ENCODE peak calls at places on chromosomes 13 and 19, in five cellular contexts. H, J, W, O and E are unnamed samples.

GRCh38 chr19:13621413-13621812 is 115.1 kb upstream of the CACNA1A start:
- DNase-seq in J (peak; percentile 72), W (no peak), H (peak; percentile 54), O (no peak), E (no peak)

GRCh38 chr13:50512602-50513527 is 330.6 kb downstream of the DLEU7 start:
- DNase-seq in H (no peak), W (peak; percentile 81), J (peak; percentile 75), O (peak; percentile 61), E (peak; percentile 61)

GRCh38 chr13:112056739-112057433 is 10.1 kb upstream of the SOX1 start:
- DNase-seq in H (no peak), W (no peak), O (no peak), J (no peak), E (no peak)

GRCh38 chr13:110640591-110641029 is 25.3 kb downstream of the NAXD start:
- DNase-seq in J (peak; percentile 75), H (no peak), W (no peak), O (peak; percentile 75), E (no peak)

GRCh38 chr13:45328661-45329105 is 12.3 kb downstream of the TPT1 start:
- DNase-seq in H (no peak), O (no peak), W (no peak), J (no peak), E (no peak)

GRCh38 chr19:14393303-14393702 is 12.1 kb downstream of the ADGRE5 start:
- DNase-seq in O (no peak), J (no peak), W (no peak), H (no peak), E (no peak)

GRCh38 chr19:34217952-34218817 is 36.2 kb upstream of the GARRE1 start:
- DNase-seq in O (no peak), J (no peak), H (peak; percentile 94), W (no peak), E (peak; percentile 17)

GRCh38 chr13:31870511-31870910 is 131.2 kb downstream of the RXFP2 start:
- DNase-seq in W (no peak), J (no peak), O (no peak), H (no peak), E (no peak)

GRCh38 chr13:59570204-59570603 is 593.5 kb downstream of the DIAPH3 start:
- DNase-seq in W (no peak), H (no peak), J (no peak), O (no peak), E (no peak)

GRCh38 chr19:16342002-16342715 is 17.5 kb downstream of the KLF2 start:
- DNase-seq in W (no peak), J (no peak), O (no peak), H (no peak), E (no peak)

GRCh38 chr13:107650081-107650701 is 565.1 kb downstream of the LIG4 start:
- DNase-seq in H (no peak), J (peak; percentile 45), O (peak; percentile 58), W (peak; percentile 74), E (peak; percentile 15)

GRCh38 chr13:90839061-90839460 is 508.4 kb upstream of the MIR17HG start:
- DNase-seq in J (no peak), W (no peak), H (peak; percentile 74), O (no peak), E (no peak)

GRCh38 chr13:94548382-94549240 is 47.3 kb downstream of the TGDS start:
- DNase-seq in J (peak; percentile 53), W (peak; percentile 80), H (no peak), O (peak; percentile 43), E (peak; percentile 53)

GRCh38 chr13:64410654-64411053 is 2819.5 kb downstream of the PCDH9 start:
- DNase-seq in O (no peak), W (no peak), H (no peak), J (no peak), E (no peak)

GRCh38 chr19:2048959-2049740 is 1.9 kb downstream of the MKNK2 start:
- DNase-seq in H (no peak), O (peak; percentile 53), W (peak; percentile 77), J (no peak), E (no peak)

GRCh38 chr19:43940719-43941118 is 5.6 kb upstream of the ZNF45 start:
- DNase-seq in H (no peak), W (no peak), J (no peak), O (no peak), E (no peak)

GRCh38 chr13:73767747-73768315 is 366.4 kb downstream of the KLF12 start:
- DNase-seq in W (no peak), J (no peak), O (no peak), H (no peak), E (no peak)

GRCh38 chr13:78161266-78161665 is 242.6 kb upstream of the EDNRB start:
- DNase-seq in H (no peak), W (no peak), O (no peak), J (no peak), E (no peak)

GRCh38 chr19:1315470-1316166 is 29.9 kb downstream of the EFNA2 start:
- DNase-seq in O (peak; percentile 78), J (peak; percentile 53), W (peak; percentile 81), H (no peak), E (peak; percentile 46)

GRCh38 chr19:38470788-38471480 is 37.4 kb downstream of the RYR1 start:
- DNase-seq in J (no peak), W (no peak), H (no peak), O (no peak), E (no peak)

GRCh38 chr19:38469151-38469550 is 35.7 kb downstream of the RYR1 start:
- DNase-seq in J (no peak), O (no peak), W (no peak), H (no peak), E (no peak)

GRCh38 chr19:38466050-38466449 is 32.6 kb downstream of the RYR1 start:
- DNase-seq in H (no peak), O (no peak), W (no peak), J (no peak), E (no peak)

GRCh38 chr19:38464421-38465082 is 31.1 kb downstream of the RYR1 start:
- DNase-seq in O (no peak), W (no peak), H (no peak), J (no peak), E (no peak)

DNA sequence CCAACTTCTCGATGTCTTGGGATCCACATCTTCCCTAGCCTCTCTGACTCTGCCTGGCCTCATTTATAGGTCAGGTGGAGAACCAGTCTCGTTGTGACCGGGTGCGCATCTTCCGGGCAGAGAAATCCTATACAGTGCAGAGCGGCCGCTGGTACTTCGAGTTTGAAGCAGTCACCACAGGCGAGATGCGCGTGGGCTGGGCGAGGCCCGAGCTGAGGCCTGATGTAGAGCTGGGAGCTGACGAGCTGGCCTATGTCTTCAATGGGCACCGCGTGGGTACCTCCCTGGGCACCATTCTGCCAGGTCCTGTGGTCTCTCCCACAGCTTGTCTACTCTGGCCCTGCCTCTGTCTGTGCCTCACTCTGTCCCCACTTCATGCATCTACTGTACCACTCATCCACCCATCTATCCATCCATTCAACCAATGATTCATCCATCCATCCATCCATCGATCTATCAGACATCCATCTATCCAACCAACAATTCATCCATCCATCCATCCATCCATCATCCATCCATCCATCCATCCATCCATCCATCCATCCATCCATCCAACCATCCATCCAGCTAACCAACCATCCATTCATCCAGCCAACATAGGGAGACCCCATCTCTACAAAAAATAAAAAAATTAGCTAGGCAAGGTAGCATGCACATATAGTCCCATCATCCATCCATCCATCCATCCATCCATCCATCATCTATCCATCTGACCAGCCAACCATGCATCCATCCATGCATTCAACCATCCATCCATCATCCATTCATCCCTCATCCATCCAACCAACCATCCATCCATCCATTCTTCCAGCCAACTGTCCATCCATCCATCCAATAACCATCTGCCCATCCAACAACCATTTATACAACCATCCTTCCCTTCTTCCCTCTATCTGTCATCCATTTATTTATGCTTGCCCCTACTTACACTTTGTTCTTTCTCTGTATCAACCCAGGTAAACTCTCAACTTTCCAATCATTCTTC is 34.3 kb downstream of the RYR1 start:
- DNase-seq in O (no peak), H (no peak), W (no peak), J (no peak), E (no peak)
- H3K36me3 ChIP-seq in O (no peaks in the 10 kb centered on the region), H (no peaks in the 10 kb centered on the region), W (no peaks in the 10 kb centered on the region), J (no peaks in the 10 kb centered on the region), E (no peaks in the 10 kb centered on the region)

DNA sequence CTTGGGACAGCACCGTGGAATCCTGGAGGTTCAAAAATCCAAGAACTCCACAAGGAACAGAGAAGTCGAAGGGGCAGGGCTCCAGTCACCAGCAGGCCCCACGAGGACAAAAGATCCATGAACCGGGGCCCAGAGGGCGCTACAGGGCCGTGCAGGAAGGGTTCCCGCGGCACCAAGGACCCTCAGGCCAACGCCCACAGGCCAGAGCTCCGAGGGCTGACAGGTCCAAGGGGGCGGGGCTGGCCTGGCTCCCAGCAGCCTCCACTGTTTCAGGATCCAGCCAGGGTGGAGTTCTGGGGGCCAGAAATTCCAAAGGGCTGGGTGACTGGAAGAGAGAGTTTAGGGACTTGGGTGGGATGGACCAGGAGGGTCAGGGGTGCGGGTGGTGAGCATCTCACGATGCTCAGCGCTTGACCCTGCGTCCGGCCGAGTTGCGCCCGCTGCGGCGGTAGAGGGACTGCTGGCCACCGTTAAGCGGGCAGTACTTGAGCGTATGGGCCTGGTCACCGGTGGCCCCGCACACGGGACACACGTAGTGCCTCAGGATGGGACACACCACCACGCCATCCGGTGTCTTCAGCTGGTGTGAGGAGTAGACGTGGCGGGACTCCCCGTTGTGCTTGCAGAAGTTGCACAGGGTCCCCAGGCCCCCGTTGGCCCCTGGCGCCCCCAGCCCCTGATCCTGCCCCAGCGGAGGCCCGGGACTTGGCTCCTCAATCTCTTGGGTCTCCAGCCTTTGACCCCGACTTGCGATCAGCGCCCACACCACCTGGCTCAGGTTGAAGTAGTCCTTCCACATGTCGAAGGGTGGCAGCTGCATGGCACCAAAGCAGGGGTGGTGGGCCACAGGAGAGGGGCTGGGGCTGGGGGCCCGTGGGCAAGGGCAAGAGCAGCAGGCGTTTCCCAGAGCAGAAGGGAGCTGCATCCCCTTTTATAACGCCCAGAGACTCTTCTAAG is at the start of gene NANOS2:
- DNase-seq in W (no peak), H (no peak), J (no peak), O (no peak), E (no peak)
- TF ChIP-seq CTCF in W (no peak), H (peak; percentile 40), J (no peak), O (no peak), E (no peak)

DNA sequence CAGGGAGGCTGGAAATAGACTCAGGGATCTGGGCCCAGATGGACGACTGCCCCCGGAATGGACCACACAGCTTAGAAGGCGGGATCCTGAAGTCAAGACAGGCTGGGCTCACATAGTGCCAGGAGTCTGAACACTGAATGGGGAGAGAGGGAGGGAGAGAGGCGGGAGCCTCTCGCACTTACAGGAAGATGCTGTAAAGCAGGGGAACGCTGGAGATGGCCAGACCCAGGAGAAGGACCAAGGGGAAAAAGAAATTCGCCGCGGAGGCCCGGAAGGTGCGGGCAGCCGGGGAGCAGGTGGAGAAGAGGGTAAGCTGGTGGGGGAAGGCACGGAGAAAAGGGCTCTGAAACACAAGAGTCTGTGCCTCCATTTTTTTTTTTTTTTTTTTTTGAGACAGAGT is 1.4 kb upstream of the LENG1 start:
- DNase-seq in O (peak; percentile 62), J (no peak), H (peak; percentile 31), W (no peak), E (no peak)
- H3K4me3 ChIP-seq in O (no peak overlapping the region), J (no peak overlapping the region), H (peak overlapping the region; percentile 82), W (no peak overlapping the region), E (no peak overlapping the region)

GRCh38 chr19:48966541-48967345 is 1.6 kb downstream of the FTL start:
- DNase-seq in H (peak; percentile 44), O (no peak), J (no peak), W (no peak), E (no peak)

GRCh38 chr19:48968179-48968661 is 3.1 kb downstream of the FTL start:
- DNase-seq in O (no peak), J (no peak), H (no peak), W (no peak), E (no peak)

GRCh38 chr19:48968813-48969218 is 3.7 kb downstream of the FTL start:
- DNase-seq in H (no peak), O (no peak), J (no peak), W (no peak), E (no peak)

GRCh38 chr19:48965806-48966540 is 864 bp downstream of the FTL start:
- DNase-seq in O (peak; percentile 91), H (peak; percentile 83), J (peak; percentile 88), W (peak; percentile 92), E (peak; percentile 91)

GRCh38 chr19:48967346-48968178 is 2.5 kb downstream of the FTL start:
- DNase-seq in O (no peak), W (peak; percentile 77), H (peak; percentile 38), J (peak; percentile 66), E (no peak)
- H3K36me3 ChIP-seq in O (no peaks in the 10 kb centered on the region), W (peaks cover 23% of the 10 kb centered on the region), H (peaks cover 18% of the 10 kb centered on the region), J (peaks cover 43% of the 10 kb centered on the region), E (no peaks in the 10 kb centered on the region)